ENCODE peak calls at places on chromosomes 1 and 21, in eight cellular contexts. B is ovary, P is suprapubic skin, K is HepG2, Y is K562, I is SK-N-SH, N is stomach, W is GM12878. F is an unnamed sample.

GRCh38 chr21:17921579-17922530 is 102.7 kb upstream of the C21orf91 start:
- DNase-seq in Y (no peak), N (no peak), B (no peak), W (no peak), I (peak; percentile 19), P (no peak), K (no peak), F (no peak)

GRCh38 chr1:16625497-16626408 is 12.4 kb upstream of the NBPF1 start:
- DNase-seq in W (no peak), K (no peak), Y (peak; percentile 49), I (peak; percentile 53), P (peak; percentile 84), B (no peak), N (peak; percentile 45), F (no peak)

GRCh38 chr1:47444578-47445465 is 7.0 kb downstream of the FOXD2 start:
- DNase-seq in Y (peak; percentile 36), N (no peak), P (no peak), K (no peak), W (no peak), I (peak; percentile 55), B (no peak), F (peak; percentile 35)

GRCh38 chr21:34857122-34857713 is 188.4 kb downstream of the CLIC6 start:
- DNase-seq in B (no peak), Y (no peak), P (no peak), I (no peak), N (no peak), K (no peak), W (no peak), F (no peak)

GRCh38 chr1:97919568-97920261 is 1.1 kb downstream of the DPYD start:
- DNase-seq in W (no peak), B (no peak), P (no peak), K (no peak), N (no peak), I (no peak), Y (no peak), F (no peak)

GRCh38 chr1:210250665-210250997 is 18.0 kb downstream of the SERTAD4 start:
- DNase-seq in K (no peak), B (no peak), Y (no peak), N (peak; percentile 65), P (no peak), I (peak; percentile 82), W (no peak), F (no peak)

GRCh38 chr1:53562256-53562982 is 103.2 kb downstream of the DMRTB1 start:
- DNase-seq in B (no peak), P (peak; percentile 21), N (no peak), W (no peak), K (no peak), I (no peak), Y (no peak), F (no peak)

GRCh38 chr1:207077012-207077411 is 11.6 kb upstream of the C4BPB start:
- DNase-seq in P (no peak), I (no peak), Y (no peak), W (no peak), K (no peak), N (no peak), B (no peak), F (no peak)

GRCh38 chr1:198157241-198157846 is 546 bp downstream of the NEK7 start:
- DNase-seq in B (peak; percentile 90), K (peak; percentile 88), Y (peak; percentile 71), I (peak; percentile 82), N (peak; percentile 90), P (peak; percentile 91), W (no peak), F (peak; percentile 85)

GRCh38 chr21:26115346-26115745 is 55.2 kb downstream of the APP start:
- DNase-seq in K (no peak), I (peak; percentile 30), W (no peak), P (no peak), N (no peak), B (no peak), Y (no peak), F (no peak)

GRCh38 chr21:32096411-32096810 is 182.4 kb downstream of the MIS18A start:
- DNase-seq in W (no peak), I (peak; percentile 56), N (no peak), K (peak; percentile 13), B (no peak), Y (peak; percentile 56), P (no peak), F (no peak)

GRCh38 chr1:100035214-100035613 is 65.4 kb downstream of the SLC35A3 start:
- DNase-seq in W (no peak), N (no peak), I (no peak), K (no peak), P (no peak), Y (no peak), B (no peak), F (no peak)

GRCh38 chr1:214386747-214387146 is 105.8 kb downstream of the SMYD2 start:
- DNase-seq in W (no peak), B (no peak), K (no peak), I (no peak), P (no peak), N (no peak), Y (no peak), F (no peak)

GRCh38 chr1:61310538-61310937 is 228.2 kb downstream of the NFIA start:
- DNase-seq in P (no peak), Y (no peak), K (no peak), I (no peak), N (no peak), B (no peak), W (no peak), F (no peak)

GRCh38 chr1:229326601-229327000 is 16.2 kb downstream of the CCSAP start:
- DNase-seq in K (no peak), B (no peak), Y (no peak), W (no peak), I (no peak), N (no peak), P (no peak), F (no peak)

GRCh38 chr1:51541313-51542050 is 22.4 kb upstream of the EPS15 start:
- DNase-seq in K (no peak), B (no peak), Y (no peak), P (no peak), I (no peak), W (no peak), N (no peak), F (no peak)

GRCh38 chr1:248905949-248906740 is at the start of gene PGBD2:
- DNase-seq in I (peak; percentile 99), K (peak; percentile 81), W (peak; percentile 66), N (peak; percentile 93), Y (peak; percentile 98), P (peak; percentile 96), B (peak; percentile 95), F (peak; percentile 87)

GRCh38 chr1:32393832-32394140 is 455 bp downstream of the BSDC1 start:
- DNase-seq in K (no peak), W (no peak), I (no peak), N (peak; percentile 59), B (peak; percentile 67), Y (no peak), P (no peak), F (peak; percentile 42)

GRCh38 chr1:211687462-211688215 is 12.2 kb upstream of the NEK2 start:
- DNase-seq in N (no peak), W (no peak), Y (no peak), P (no peak), I (no peak), K (no peak), B (no peak), F (no peak)

GRCh38 chr1:106944721-106945120 is 111.8 kb upstream of the PRMT6 start:
- DNase-seq in I (no peak), P (no peak), K (peak; percentile 37), B (no peak), Y (no peak), W (no peak), N (no peak), F (no peak)
- TF ChIP-seq EP300 in I (no peak), P (no peak), K (no peak), B (no peak), Y (no peak), W (no peak), N (no peak), F (no peak)

GRCh38 chr1:78703806-78704205 is 54.2 kb downstream of the IFI44 start:
- DNase-seq in B (no peak), P (no peak), K (no peak), Y (no peak), I (no peak), W (no peak), N (no peak), F (no peak)

GRCh38 chr1:78702426-78702825 is 52.8 kb downstream of the IFI44 start:
- DNase-seq in Y (no peak), I (no peak), W (no peak), P (no peak), B (no peak), K (no peak), N (no peak), F (no peak)

GRCh38 chr1:78699813-78700212 is 50.2 kb downstream of the IFI44 start:
- DNase-seq in I (no peak), B (no peak), W (no peak), K (no peak), P (no peak), Y (no peak), N (no peak), F (no peak)
- H3K27me3 ChIP-seq in I (no peaks in the 10 kb centered on the region), B (no peaks in the 10 kb centered on the region), W (no peaks in the 10 kb centered on the region), K (no peaks in the 10 kb centered on the region), P (no peaks in the 10 kb centered on the region), Y (no peaks in the 10 kb centered on the region), N (peaks cover 3% of the 10 kb centered on the region), F (no peaks in the 10 kb centered on the region)

GRCh38 chr1:63623952-63624351 is 30.7 kb downstream of the PGM1 start:
- DNase-seq in K (no peak), W (no peak), B (no peak), I (no peak), P (no peak), Y (no peak), N (no peak), F (no peak)

GRCh38 chr1:63622847-63623566 is 29.8 kb downstream of the PGM1 start:
- DNase-seq in N (no peak), I (no peak), P (no peak), W (peak; percentile 3), K (no peak), Y (no peak), B (no peak), F (no peak)

GRCh38 chr1:63626222-63626621 is 33.0 kb downstream of the PGM1 start:
- DNase-seq in I (no peak), P (no peak), K (no peak), N (no peak), B (no peak), Y (no peak), W (no peak), F (no peak)

GRCh38 chr1:63621698-63622097 is 28.5 kb downstream of the PGM1 start:
- DNase-seq in P (no peak), I (no peak), N (no peak), W (no peak), B (no peak), Y (no peak), K (no peak), F (no peak)

DNA sequence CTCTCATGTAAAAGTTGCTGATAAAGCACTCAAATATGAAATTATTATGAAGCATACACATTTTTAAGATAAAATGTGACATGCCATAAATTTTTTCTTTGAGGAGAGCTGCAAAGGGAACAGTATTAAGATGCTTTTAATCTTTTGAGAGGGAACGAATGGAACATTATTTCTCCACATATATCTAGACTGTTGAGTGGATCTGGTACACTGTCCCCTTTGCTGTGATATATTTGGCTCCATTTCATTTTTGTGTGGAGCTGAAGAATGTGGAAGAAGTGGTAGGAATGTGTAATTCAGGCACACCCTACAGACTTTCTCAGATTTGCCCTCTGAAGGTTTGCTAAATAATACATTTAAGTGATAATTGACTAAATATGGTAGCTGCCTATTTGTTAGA is 31.7 kb downstream of the PGM1 start:
- DNase-seq in I (no peak), Y (no peak), K (no peak), B (no peak), P (no peak), W (no peak), N (no peak), F (no peak)
- TF ChIP-seq EP300 in I (no peak), Y (no peak), K (no peak), B (no peak), P (no peak), W (no peak), N (no peak), F (no peak)

GRCh38 chr1:156926175-156926574 is 5.7 kb downstream of the LRRC71 start:
- DNase-seq in I (peak; percentile 78), W (no peak), N (peak; percentile 74), K (no peak), Y (peak; percentile 43), B (no peak), P (no peak), F (no peak)
- H3K27me3 ChIP-seq in I (no peaks in the 10 kb centered on the region), W (peaks cover 29% of the 10 kb centered on the region), N (peaks cover 81% of the 10 kb centered on the region), K (peaks cover 89% of the 10 kb centered on the region), Y (peaks cover 13% of the 10 kb centered on the region), B (no peaks in the 10 kb centered on the region), P (peaks cover 81% of the 10 kb centered on the region), F (peaks cover 73% of the 10 kb centered on the region)